ENCODE peak calls at places on chromosomes 13 and 19, in nine cellular contexts. M, G, L, Y, I, C, X, J and Z are unnamed samples.

GRCh38 chr19:4911314-4911713 is 2.0 kb downstream of the UHRF1 start:
- DNase-seq in G (no peak), L (no peak), I (peak), X (peak), M (no peak), Y (no peak), J (no peak), C (no peak), Z (no peak)

GRCh38 chr19:40621966-40622772 is 21.0 kb downstream of the LTBP4 start:
- DNase-seq in X (no peak), G (no peak), I (no peak), L (no peak), Y (no peak), J (no peak), M (no peak), C (no peak), Z (no peak)

GRCh38 chr13:33797622-33798021 is 20.3 kb upstream of the RFC3 start:
- DNase-seq in X (peak), J (no peak), Y (no peak), M (no peak), C (peak), I (no peak), G (peak), L (no peak), Z (no peak)

GRCh38 chr19:4066176-4066606 is 508 bp downstream of the ZBTB7A start:
- DNase-seq in X (no peak), C (no peak), I (no peak), Y (peak), L (no peak), J (no peak), M (no peak), G (no peak), Z (no peak)

GRCh38 chr13:91247768-91248167 is 99.7 kb upstream of the MIR17HG start:
- DNase-seq in X (peak), Y (no peak), G (no peak), C (no peak), M (no peak), L (no peak), J (no peak), I (no peak), Z (no peak)

GRCh38 chr13:66673401-66673800 is 556.7 kb downstream of the PCDH9 start:
- DNase-seq in X (peak), M (no peak), Y (no peak), I (no peak), C (no peak), J (peak), G (peak), L (no peak), Z (no peak)

GRCh38 chr13:50123002-50123401 is 107.8 kb downstream of the KCNRG start:
- DNase-seq in J (no peak), X (no peak), M (no peak), L (no peak), Y (no peak), G (no peak), C (no peak), I (no peak), Z (no peak)

GRCh38 chr19:47601180-47601904 is 7.6 kb upstream of the BICRA start:
- DNase-seq in J (no peak), I (no peak), X (no peak), C (peak), L (no peak), M (no peak), Y (no peak), G (no peak), Z (no peak)

GRCh38 chr13:22961835-22962537 is 218.8 kb upstream of the SGCG start:
- DNase-seq in M (no peak), G (no peak), Y (no peak), L (no peak), I (no peak), J (no peak), C (no peak), X (no peak), Z (no peak)

GRCh38 chr19:47512183-47512947 is 2.5 kb downstream of the NAPA start:
- DNase-seq in G (peak), I (no peak), X (peak), C (no peak), M (no peak), J (no peak), Y (no peak), L (no peak), Z (no peak)

DNA sequence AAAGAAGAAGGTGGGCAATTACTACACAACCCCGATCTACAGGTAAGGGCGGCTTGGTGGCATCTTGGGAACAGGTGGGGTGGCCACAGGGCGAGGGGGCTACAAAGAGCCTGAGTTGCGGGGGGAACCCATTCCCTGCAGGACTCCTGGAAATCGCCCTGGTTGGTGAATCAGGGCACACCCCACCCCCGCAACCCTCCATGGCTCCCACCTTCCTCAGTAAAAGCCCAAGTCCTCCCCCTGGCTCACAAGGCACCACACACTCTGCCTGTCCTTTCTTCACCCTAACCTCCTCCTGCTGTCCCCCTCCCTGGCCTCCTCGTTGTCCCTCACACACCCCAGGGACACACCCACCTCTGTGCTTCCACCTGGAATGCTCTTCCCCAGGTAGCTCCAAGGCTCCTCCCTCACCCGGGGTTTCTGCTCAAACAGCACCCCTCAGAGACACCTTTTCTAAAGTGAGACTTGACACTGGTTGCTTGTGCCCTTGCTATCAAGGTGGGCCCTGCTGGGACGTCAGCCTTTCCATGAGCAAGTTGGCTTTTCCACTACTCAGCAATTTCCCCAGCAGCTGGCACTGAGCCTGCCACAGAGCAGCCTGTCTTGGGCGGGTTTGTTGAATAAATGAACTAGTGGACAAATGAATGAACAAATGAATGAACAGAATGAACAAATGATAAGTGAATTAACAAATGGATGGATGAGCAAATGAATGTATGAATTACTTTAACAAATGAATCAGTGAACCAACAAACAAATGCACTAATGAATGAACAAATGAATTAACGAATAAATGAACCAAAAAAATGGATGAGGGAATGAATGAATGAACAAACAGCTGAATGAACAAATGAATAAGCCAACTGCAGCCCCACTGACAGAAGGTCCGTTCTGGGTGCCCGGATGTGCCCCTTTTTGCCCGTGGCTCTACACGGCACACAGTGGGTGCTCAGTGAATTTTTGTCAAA is 6.2 kb upstream of the MRI1 start:
- DNase-seq in I (no peak), J (no peak), Y (no peak), C (no peak), G (no peak), M (no peak), X (no peak), L (no peak), Z (no peak)
- TF ChIP-seq CTCF in I (no peak), J (no peak), Y (no peak), C (no peak), G (no peak), M (no peak), X (no peak), L (no peak), Z (no peak)

DNA sequence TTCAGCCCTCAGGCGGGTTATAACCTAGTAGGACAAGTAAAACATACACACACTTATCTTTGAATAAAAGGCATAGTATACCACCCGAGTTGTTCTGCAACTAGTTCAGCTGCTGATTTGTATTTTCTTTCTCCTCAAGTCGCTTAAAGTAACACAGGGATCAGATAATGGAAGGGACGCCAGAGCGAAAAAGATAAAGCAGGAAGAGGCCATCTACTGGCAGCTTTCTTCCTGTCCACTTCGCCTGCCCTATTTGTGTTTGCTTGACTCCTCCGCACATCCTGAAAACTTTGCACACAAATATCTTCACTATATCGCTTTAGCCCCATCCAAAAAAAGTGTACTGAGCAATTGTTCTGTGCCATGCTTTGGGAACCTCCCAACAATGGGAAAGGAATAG is 238.0 kb upstream of the SOX21 start:
- DNase-seq in J (no peak), M (no peak), Y (no peak), G (peak), X (peak), L (no peak), I (peak), C (no peak), Z (no peak)
- TF ChIP-seq CTCF in J (peak), M (no peak), Y (peak), G (no peak), X (peak), L (no peak), I (peak), C (no peak), Z (no peak)

DNA sequence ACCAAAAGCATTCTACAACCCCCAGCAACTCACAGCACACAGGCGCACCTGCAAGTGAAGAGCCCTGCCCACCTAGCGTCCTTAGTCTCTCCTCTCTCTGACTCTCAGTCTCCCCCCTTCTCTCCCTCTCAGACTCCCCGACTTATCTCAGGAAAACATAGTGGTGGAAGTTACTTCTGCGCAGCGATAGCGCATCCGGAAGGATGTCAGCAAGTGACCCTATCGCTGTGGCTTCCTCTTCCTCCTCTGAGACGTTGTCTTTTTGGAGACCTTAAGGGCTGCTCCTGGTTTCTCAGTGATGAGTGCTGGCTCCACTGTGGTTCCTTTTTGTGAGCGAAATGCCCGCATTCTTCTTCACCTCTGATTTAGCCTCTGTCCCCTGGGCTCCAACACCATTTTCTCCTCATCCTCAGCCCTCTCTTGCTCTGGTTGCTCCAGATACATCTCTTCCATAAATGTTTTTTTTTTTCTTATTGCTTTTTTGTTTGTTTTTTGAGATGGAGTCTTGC is 1.4 kb upstream of the YIF1B start:
- DNase-seq in C (peak), I (no peak), Y (no peak), J (no peak), G (no peak), X (no peak), M (no peak), L (no peak), Z (no peak)
- TF ChIP-seq CTCF in C (no peak), I (no peak), Y (no peak), J (no peak), G (no peak), X (no peak), M (no peak), L (no peak), Z (no peak)

GRCh38 chr19:12202250-12202649 is 39.4 kb downstream of the ZNF136 start:
- DNase-seq in Y (peak), X (peak), I (peak), J (no peak), C (no peak), G (no peak), M (peak), L (no peak), Z (peak)
- TF ChIP-seq CTCF in Y (peak), X (peak), I (peak), J (no peak), C (peak), G (peak), M (no peak), L (no peak), Z (no peak)

GRCh38 chr19:42185281-42185680 is 32.2 kb downstream of the DEDD2 start:
- DNase-seq in Y (no peak), C (peak), M (no peak), X (peak), J (no peak), G (peak), I (no peak), L (no peak), Z (no peak)
- TF ChIP-seq CTCF in Y (no peak), C (no peak), M (no peak), X (no peak), J (no peak), G (no peak), I (no peak), L (no peak), Z (no peak)